ENCODE peak calls at places on chromosomes 5 and 9, in seven cellular contexts. T, K, M, N, J, A and D are unnamed samples.

GRCh38 chr9:36864491-36865410 is 169.3 kb downstream of the PAX5 start:
- DNase-seq in T (no peak), N (no peak), K (no peak), M (peak), J (no peak), A (no peak), D (no peak)

GRCh38 chr9:37187269-37187668 is 66.9 kb downstream of the ZCCHC7 start:
- DNase-seq in N (no peak), J (no peak), K (no peak), A (no peak), M (peak), T (no peak), D (no peak)

GRCh38 chr5:32283539-32284377 is 29.0 kb downstream of the MTMR12 start:
- DNase-seq in K (no peak), M (no peak), N (no peak), T (peak), J (no peak), A (no peak), D (peak)

GRCh38 chr5:15241216-15241821 is 258.7 kb upstream of the FBXL7 start:
- DNase-seq in T (no peak), K (no peak), A (no peak), N (no peak), J (no peak), M (no peak), D (no peak)

GRCh38 chr5:74589204-74590056 is 51.1 kb downstream of the ENC1 start:
- DNase-seq in A (no peak), N (no peak), J (no peak), M (no peak), T (no peak), K (no peak), D (no peak)

GRCh38 chr9:14058078-14058688 is 255.8 kb downstream of the NFIB start:
- DNase-seq in K (no peak), M (no peak), J (no peak), A (no peak), T (no peak), N (no peak), D (no peak)

GRCh38 chr5:111772456-111772855 is 15.5 kb upstream of the NREP start:
- DNase-seq in J (no peak), A (no peak), N (no peak), M (peak), K (no peak), T (no peak), D (no peak)

GRCh38 chr5:74182603-74183002 is 457.9 kb downstream of the ENC1 start:
- DNase-seq in N (no peak), K (no peak), A (no peak), J (no peak), M (no peak), T (no peak), D (no peak)

GRCh38 chr9:37017546-37017945 is 16.5 kb downstream of the PAX5 start:
- DNase-seq in A (no peak), K (no peak), M (no peak), N (no peak), T (no peak), J (no peak), D (no peak)

GRCh38 chr5:148998174-148998797 is 64.6 kb downstream of the SH3TC2 start:
- DNase-seq in T (peak), J (peak), N (no peak), K (no peak), M (peak), A (no peak), D (peak)

GRCh38 chr9:92723299-92723625 is 41.4 kb downstream of the BICD2 start:
- DNase-seq in T (peak), K (no peak), M (no peak), J (no peak), A (no peak), N (no peak), D (no peak)

GRCh38 chr9:6428940-6429889 is 16.2 kb downstream of the UHRF2 start:
- DNase-seq in M (peak), A (no peak), T (no peak), N (no peak), K (no peak), J (no peak), D (no peak)

GRCh38 chr9:123343428-123344272 is 12.3 kb upstream of the CRB2 start:
- DNase-seq in A (no peak), T (no peak), J (no peak), N (no peak), K (no peak), M (peak), D (no peak)

GRCh38 chr5:107092695-107093094 is 578.0 kb downstream of the EFNA5 start:
- DNase-seq in K (no peak), T (no peak), J (no peak), A (no peak), N (no peak), M (no peak), D (peak)

GRCh38 chr9:126428524-126429175 is 102.0 kb downstream of the MVB12B start:
- DNase-seq in N (no peak), A (no peak), T (no peak), K (no peak), J (no peak), M (no peak), D (no peak)

GRCh38 chr5:11467588-11467987 is 436.7 kb downstream of the CTNND2 start:
- DNase-seq in M (no peak), K (no peak), A (no peak), J (no peak), T (peak), N (no peak), D (no peak)

GRCh38 chr9:93678199-93679019 is 102.0 kb downstream of the PHF2 start:
- DNase-seq in K (peak), J (no peak), T (no peak), M (no peak), A (no peak), N (no peak), D (no peak)

DNA sequence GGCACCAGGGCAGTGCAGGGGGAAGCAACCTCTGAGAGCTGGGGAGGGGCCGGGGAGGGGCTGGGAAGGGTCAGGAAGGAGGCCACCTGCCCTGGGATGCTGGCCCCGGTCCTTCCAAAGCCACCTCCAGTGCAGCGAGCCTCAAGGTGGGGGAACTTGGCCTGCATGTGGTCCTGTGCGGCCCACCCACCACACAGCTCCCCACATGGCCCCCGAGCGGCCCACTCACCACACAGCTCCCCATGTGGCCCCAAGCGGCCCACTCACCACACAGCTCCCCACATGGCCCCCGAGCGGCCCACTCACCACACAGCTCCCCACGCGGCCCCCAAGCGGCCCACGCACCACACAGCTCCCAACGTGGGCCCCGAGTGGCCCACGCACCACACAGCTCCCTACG is 2.0 kb upstream of the LCN10 start:
- DNase-seq in T (no peak), K (no peak), N (no peak), A (no peak), J (no peak), M (no peak), D (no peak)
- H3K4me3 ChIP-seq in T (no peak), K (peak), N (peak), A (no peak), J (peak), M (no peak), D (no peak)

GRCh38 chr5:140964356-140964755 is 1.9 kb upstream of the PCDHAC2 start:
- DNase-seq in N (no peak), A (no peak), T (no peak), K (no peak), J (no peak), M (no peak), D (no peak)

GRCh38 chr5:140965905-140966292 is 377 bp upstream of the PCDHAC2 start:
- DNase-seq in K (no peak), M (no peak), J (no peak), T (no peak), N (no peak), A (no peak), D (no peak)

GRCh38 chr5:140967226-140967893 is 1.1 kb downstream of the PCDHAC2 start:
- DNase-seq in K (no peak), T (no peak), N (no peak), J (no peak), M (no peak), A (no peak), D (no peak)

GRCh38 chr5:140969880-140970279 is 3.6 kb downstream of the PCDHAC2 start:
- DNase-seq in N (no peak), K (no peak), T (no peak), A (no peak), J (no peak), M (no peak), D (no peak)

DNA sequence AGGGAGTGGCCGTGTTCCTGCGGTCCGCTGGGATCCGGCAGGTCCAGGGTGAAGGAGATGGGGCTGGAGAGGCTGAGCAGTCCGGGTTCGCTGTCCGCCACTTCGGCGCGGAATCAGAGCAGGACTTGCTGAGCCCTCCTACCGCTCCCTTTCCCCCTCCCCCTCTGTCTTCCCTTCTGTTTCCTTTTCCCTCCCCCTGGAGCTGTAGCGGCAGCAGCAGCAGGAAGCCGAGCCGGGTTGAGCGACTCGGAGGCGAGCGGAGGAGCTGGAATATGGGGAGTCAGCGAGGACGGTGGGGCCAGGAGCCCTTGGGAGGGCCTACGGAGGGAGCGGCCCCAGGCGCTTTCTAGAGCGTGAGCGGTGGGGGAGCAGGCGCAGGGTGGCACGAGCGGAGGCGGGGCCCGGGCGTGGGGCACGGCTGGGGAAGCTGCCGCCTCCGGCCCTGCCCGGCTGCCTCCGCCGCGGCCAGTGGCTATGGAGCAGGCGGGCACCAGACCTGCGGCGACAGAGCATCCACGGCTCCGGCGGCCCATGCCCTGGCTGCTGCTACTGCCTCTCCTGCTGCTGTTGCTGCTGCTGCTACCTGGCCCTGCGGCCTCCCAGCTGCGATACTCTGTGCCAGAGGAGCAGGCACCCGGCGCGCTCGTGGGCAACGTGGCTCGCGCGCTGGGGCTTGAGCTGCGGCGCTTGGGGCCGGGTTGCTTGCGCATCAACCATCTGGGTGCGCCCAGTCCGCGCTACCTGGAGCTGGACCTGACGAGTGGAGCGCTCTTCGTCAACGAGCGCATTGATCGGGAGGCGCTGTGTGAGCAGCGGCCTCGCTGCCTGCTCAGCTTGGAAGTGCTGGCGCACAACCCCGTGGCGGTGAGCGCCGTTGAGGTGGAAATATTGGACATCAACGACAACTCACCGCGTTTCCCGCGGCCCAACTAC is at the start of gene PCDHAC2:
- DNase-seq in M (no peak), T (no peak), N (peak), J (no peak), K (peak), A (peak), D (no peak)
- H3K4me3 ChIP-seq in M (no peak), T (peak), N (peak), J (peak), K (peak), A (peak), D (peak)

GRCh38 chr5:132490484-132491367 is at the start of gene IRF1:
- DNase-seq in M (peak), T (peak), N (peak), A (peak), J (peak), K (peak), D (peak)

GRCh38 chr5:132491368-132492364 is 1.1 kb upstream of the IRF1 start:
- DNase-seq in M (no peak), T (no peak), J (peak), N (no peak), K (peak), A (no peak), D (no peak)

GRCh38 chr5:132493821-132494220 is 3.2 kb upstream of the IRF1 start:
- DNase-seq in M (no peak), N (no peak), J (peak), A (no peak), T (no peak), K (no peak), D (no peak)

GRCh38 chr5:132493241-132493640 is 2.7 kb upstream of the IRF1 start:
- DNase-seq in K (peak), N (peak), M (no peak), T (no peak), J (peak), A (no peak), D (no peak)

DNA sequence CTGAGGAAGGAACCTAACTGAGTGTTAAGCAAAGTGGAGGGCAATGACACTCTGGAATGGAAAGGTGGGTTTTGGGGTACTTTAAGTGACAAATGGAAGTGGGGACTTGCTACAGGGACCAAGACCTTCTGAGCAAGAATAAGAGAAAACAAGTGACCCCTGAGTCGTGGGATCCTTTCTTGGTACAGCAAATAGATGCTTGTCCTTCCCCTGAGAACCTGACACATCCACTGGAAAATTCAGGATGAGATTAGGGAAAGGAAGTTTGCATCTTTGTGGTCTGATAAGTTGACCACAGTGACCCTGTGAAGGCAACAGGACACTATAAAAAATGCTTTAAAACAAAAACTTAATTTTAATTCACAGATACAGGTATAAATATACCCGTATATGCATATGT is 1.8 kb upstream of the IRF1 start:
- DNase-seq in M (no peak), J (peak), T (no peak), K (no peak), A (no peak), N (no peak), D (no peak)
- H3K4me3 ChIP-seq in M (no peak), J (no peak), T (no peak), K (no peak), A (no peak), N (no peak), D (no peak)

DNA sequence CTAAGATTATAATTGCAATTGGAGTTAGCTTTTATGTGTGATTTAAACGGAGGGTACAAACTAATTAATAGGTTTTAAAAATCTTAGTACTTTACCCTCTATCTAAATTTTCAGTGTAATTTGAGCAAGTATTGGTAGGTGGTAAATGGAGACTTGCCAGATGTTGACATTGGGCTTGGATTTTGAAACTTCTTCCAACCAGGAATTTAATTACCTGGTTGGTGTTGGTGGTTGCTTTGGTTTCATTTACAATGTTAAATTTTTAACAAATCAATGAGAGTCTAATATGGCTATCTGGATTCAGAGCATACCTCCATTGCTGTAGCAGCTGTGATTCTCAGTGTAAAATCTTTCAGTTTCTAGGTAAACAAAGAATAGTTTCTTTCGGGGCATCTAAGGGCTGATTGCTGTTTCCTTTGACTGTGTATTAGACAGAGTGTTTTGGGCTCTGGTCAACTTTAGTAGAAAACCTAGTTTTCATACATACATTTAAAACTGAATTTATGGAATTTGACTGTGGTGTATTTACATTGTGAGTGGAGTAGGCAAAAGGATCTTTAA is 1.9 kb downstream of the DAPK1 start:
- DNase-seq in J (no peak), A (no peak), N (no peak), M (no peak), K (no peak), T (no peak), D (no peak)
- H3K4me3 ChIP-seq in J (peak), A (no peak), N (no peak), M (no peak), K (peak), T (peak), D (peak)

GRCh38 chr9:121472361-121472910 is 27.2 kb downstream of the GGTA1 start:
- DNase-seq in M (no peak), T (no peak), N (no peak), K (no peak), A (no peak), J (no peak), D (no peak)

GRCh38 chr9:121478816-121479676 is 20.6 kb downstream of the GGTA1 start:
- DNase-seq in A (no peak), M (no peak), J (no peak), T (no peak), K (no peak), N (no peak), D (no peak)

GRCh38 chr9:121473229-121473628 is 26.4 kb downstream of the GGTA1 start:
- DNase-seq in J (no peak), T (no peak), A (no peak), K (no peak), N (no peak), M (no peak), D (no peak)

GRCh38 chr9:121476156-121476555 is 23.5 kb downstream of the GGTA1 start:
- DNase-seq in A (no peak), M (no peak), N (no peak), J (no peak), T (no peak), K (no peak), D (no peak)

DNA sequence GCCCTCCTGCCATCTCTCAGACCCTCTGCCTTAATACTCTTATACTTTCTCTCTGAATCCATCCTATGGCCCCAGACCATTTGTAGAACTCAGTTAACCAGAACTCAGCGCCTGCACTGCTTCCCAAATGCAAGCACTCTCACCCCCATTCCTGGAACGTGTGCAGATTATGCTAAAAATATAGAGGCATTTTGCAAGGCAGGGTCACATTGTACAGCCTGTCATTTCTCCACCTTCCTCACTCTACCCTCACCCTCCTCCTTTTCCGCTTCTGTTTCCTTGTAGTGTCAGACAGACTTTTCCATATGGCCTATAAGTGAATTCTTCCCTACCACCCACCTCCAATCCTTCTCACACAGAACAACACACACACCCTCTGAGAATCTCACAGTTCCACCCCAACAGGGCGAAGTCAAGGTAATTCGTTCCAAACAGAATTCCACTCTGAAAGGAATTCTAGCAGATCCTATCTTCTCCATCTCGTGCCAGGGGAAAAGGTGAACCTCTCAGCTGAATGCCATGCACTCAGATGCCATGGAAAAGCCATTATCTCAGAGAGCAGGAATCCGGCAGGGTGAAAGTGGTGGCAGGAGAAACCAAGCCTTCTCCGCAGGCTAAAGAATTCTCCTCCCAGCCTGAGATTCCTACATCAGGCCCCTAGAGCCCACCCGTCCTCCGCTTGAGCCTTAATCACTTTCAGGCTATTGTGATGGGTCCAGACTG is 25.3 kb downstream of the GGTA1 start:
- DNase-seq in M (no peak), N (no peak), J (no peak), A (no peak), T (no peak), K (no peak), D (no peak)
- H3K4me3 ChIP-seq in M (no peak), N (no peak), J (no peak), A (no peak), T (no peak), K (no peak), D (no peak)

GRCh38 chr9:114851301-114851700 is 45.5 kb upstream of the TNFSF15 start:
- DNase-seq in T (no peak), A (no peak), N (no peak), K (no peak), J (no peak), M (no peak), D (no peak)
- H3K4me3 ChIP-seq in T (no peak), A (no peak), N (no peak), K (no peak), J (no peak), M (no peak), D (no peak)

GRCh38 chr9:96603305-96604004 is 16.2 kb downstream of the CDC14B start:
- DNase-seq in J (no peak), K (no peak), M (no peak), N (no peak), T (peak), A (no peak), D (peak)
- H3K4me3 ChIP-seq in J (no peak), K (no peak), M (no peak), N (no peak), T (no peak), A (no peak), D (peak)